ENCODE peak calls at places on chromosomes 16 and 17, in four cellular contexts. P is tibial artery, S is stomach, Q is nephron progenitor cell. M is an unnamed sample.

GRCh38 chr17:29451338-29451737 is 61.2 kb downstream of the TAOK1 start:
- DNase-seq in P (no peak), S (no peak), Q (no peak), M (no peak)

GRCh38 chr17:41813039-41813680 is 356 bp downstream of the FKBP10 start:
- DNase-seq in P (no peak), S (no peak), Q (no peak), M (no peak)

GRCh38 chr16:83992624-83993023 is 24.6 kb downstream of the NECAB2 start:
- DNase-seq in P (no peak), S (no peak), Q (no peak), M (no peak)

GRCh38 chr17:64583055-64583454 is 76.3 kb downstream of the CEP95 start:
- DNase-seq in P (no peak), S (no peak), Q (no peak), M (no peak)

GRCh38 chr17:32492648-32493289 is 6.0 kb downstream of the CDK5R1 start:
- DNase-seq in P (no peak), S (no peak), Q (no peak), M (no peak)

GRCh38 chr16:65120811-65121721 is 797 bp downstream of the CDH11 start:
- DNase-seq in P (peak), S (no peak), Q (peak), M (no peak)

GRCh38 chr16:62035115-62036092 is 834 bp downstream of the CDH8 start:
- DNase-seq in P (no peak), S (no peak), Q (peak), M (no peak)

GRCh38 chr17:11240841-11241610 is at the start of gene SHISA6:
- DNase-seq in P (no peak), S (no peak), Q (peak), M (no peak)

GRCh38 chr17:64386412-64387144 is 4.1 kb downstream of the PECAM1 start:
- DNase-seq in P (no peak), S (no peak), Q (no peak), M (no peak)

GRCh38 chr17:80785477-80786178 is 206.0 kb upstream of the CHMP6 start:
- DNase-seq in P (no peak), S (no peak), Q (no peak), M (no peak)

GRCh38 chr16:68227850-68228553 is 7.9 kb downstream of the ESRP2 start:
- DNase-seq in P (no peak), S (peak), Q (no peak), M (no peak)

GRCh38 chr17:18026408-18026776 is 12.6 kb downstream of the ATPAF2 start:
- DNase-seq in P (no peak), S (no peak), Q (no peak), M (peak)

GRCh38 chr17:80443916-80444708 is 29.1 kb downstream of the ENDOV start:
- DNase-seq in P (no peak), S (no peak), Q (no peak), M (no peak)

GRCh38 chr17:17380156-17380925 is 77.2 kb downstream of the NT5M start:
- DNase-seq in P (no peak), S (no peak), Q (no peak), M (no peak)

GRCh38 chr17:83192161-83192788 is 112.9 kb downstream of the METRNL start:
- DNase-seq in P (peak), S (no peak), Q (peak), M (no peak)

GRCh38 chr16:71933017-71933416 is 37.7 kb downstream of the IST1 start:
- DNase-seq in P (no peak), S (no peak), Q (no peak), M (no peak)

GRCh38 chr16:11129378-11129781 is 126.6 kb downstream of the SOCS1 start:
- DNase-seq in P (no peak), S (no peak), Q (no peak), M (no peak)

GRCh38 chr16:57893559-57894389 is 77.2 kb downstream of the CNGB1 start:
- DNase-seq in P (no peak), S (no peak), Q (no peak), M (no peak)

GRCh38 chr17:3683054-3683511 is 12.9 kb downstream of the P2RX5 start:
- DNase-seq in P (no peak), S (peak), Q (peak), M (peak)

GRCh38 chr17:18038149-18038850 is 668 bp downstream of the ATPAF2 start:
- DNase-seq in P (no peak), S (no peak), Q (no peak), M (no peak)

GRCh38 chr16:85479972-85480726 is 133.0 kb upstream of the GSE1 start:
- DNase-seq in P (no peak), S (peak), Q (peak), M (no peak)

GRCh38 chr17:44983563-44983962 is 15.5 kb upstream of the C1QL1 start:
- DNase-seq in P (no peak), S (no peak), Q (no peak), M (no peak)

GRCh38 chr17:75808905-75809621 is 24.5 kb downstream of the UNK start:
- DNase-seq in P (peak), S (peak), Q (no peak), M (no peak)

GRCh38 chr17:1498869-1499268 is 6.4 kb upstream of the MYO1C start:
- DNase-seq in P (no peak), S (no peak), Q (no peak), M (no peak)

GRCh38 chr16:69078073-69078472 is 27.4 kb upstream of the HAS3 start:
- DNase-seq in P (no peak), S (no peak), Q (no peak), M (no peak)

GRCh38 chr16:86517652-86518258 is 7.4 kb downstream of the FOXF1 start:
- DNase-seq in P (peak), S (peak), Q (peak), M (no peak)

GRCh38 chr16:1338119-1338730 is 4.8 kb downstream of the BAIAP3 start:
- DNase-seq in P (no peak), S (peak), Q (peak), M (no peak)

GRCh38 chr17:309361-309888 is 43.2 kb downstream of the RPH3AL start:
- DNase-seq in P (no peak), S (no peak), Q (peak), M (no peak)
- TF ChIP-seq CTCF in P (no peak), S (peak), Q (peak), M (no peak)

GRCh38 chr17:68152161-68152571 is 95.7 kb upstream of the AMZ2 start:
- DNase-seq in P (no peak), S (no peak), Q (no peak), M (no peak)

GRCh38 chr17:68143425-68143824 is 104.4 kb upstream of the AMZ2 start:
- DNase-seq in P (no peak), S (no peak), Q (no peak), M (no peak)

GRCh38 chr17:68145088-68145487 is 102.8 kb upstream of the AMZ2 start:
- DNase-seq in P (no peak), S (no peak), Q (no peak), M (no peak)

GRCh38 chr17:68148936-68149335 is 98.9 kb upstream of the AMZ2 start:
- DNase-seq in P (no peak), S (no peak), Q (no peak), M (no peak)
- TF ChIP-seq CTCF in P (no peak), S (no peak), Q (no peak), M (no peak)

GRCh38 chr17:7234100-7235012 is at the start of gene DVL2:
- DNase-seq in P (peak), S (peak), Q (peak), M (peak)
- TF ChIP-seq CTCF in P (peak), S (no peak), Q (no peak), M (no peak)

GRCh38 chr16:22098538-22099255 is 6.4 kb downstream of the VWA3A start:
- DNase-seq in P (no peak), S (no peak), Q (peak), M (no peak)
- TF ChIP-seq CTCF in P (peak), S (peak), Q (peak), M (peak)

GRCh38 chr17:78798695-78799559 is 16.9 kb upstream of the CYTH1 start:
- DNase-seq in P (no peak), S (no peak), Q (no peak), M (peak)
- TF ChIP-seq CTCF in P (peak), S (peak), Q (no peak), M (peak)

GRCh38 chr17:36885761-36886365 is 51.4 kb upstream of the LHX1 start:
- DNase-seq in P (no peak), S (no peak), Q (no peak), M (no peak)
- TF ChIP-seq CTCF in P (no peak), S (no peak), Q (no peak), M (no peak)

DNA sequence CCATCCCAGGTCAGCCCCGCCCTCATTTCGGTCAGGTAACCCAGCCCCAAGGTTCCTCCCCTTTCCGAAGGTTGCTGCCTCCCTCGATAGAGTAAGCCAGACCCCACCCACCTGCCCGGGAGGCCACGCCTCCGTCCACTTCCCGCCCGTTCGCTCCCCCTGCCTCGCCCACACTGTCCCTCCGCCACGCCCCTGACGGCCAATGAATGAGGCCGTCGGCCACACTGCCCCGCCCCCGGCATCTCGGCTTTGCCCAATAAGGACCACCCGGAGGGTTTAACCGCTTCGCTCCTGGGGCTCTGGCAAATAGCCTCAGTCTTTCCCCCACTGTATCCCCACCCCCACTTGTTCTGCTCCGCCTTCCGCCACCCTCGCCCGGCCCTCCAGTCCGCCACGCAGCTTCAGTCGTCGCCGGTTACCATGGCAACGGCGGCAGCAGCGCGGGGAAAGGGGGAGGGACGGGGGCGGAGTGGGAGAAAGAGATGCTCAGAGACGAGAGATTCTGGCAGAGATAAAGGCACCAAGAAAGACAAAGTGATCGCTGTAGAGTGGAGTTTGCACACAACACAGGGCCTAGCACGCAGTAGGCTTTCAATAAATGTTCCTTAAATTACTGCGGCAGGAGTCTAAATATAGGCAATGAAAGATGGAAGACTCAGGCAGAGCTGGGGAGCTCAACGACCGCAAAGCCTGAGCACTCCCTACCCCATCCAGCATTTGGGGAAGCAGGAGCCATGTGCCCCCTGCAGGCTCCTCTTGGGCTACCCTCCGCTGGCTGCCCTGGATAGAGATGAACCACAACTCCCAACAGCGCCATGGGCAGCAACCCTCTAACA is 5.1 kb downstream of the DLG4 start:
- DNase-seq in P (peak), S (peak), Q (peak), M (peak)
- TF ChIP-seq CTCF in P (peak), S (no peak), Q (peak), M (peak)

GRCh38 chr16:29687755-29688154 is 8.8 kb downstream of the QPRT start:
- DNase-seq in P (no peak), S (no peak), Q (no peak), M (no peak)

GRCh38 chr16:29686740-29687327 is 7.9 kb downstream of the QPRT start:
- DNase-seq in P (no peak), S (no peak), Q (no peak), M (no peak)

GRCh38 chr16:29684671-29685070 is 5.7 kb downstream of the QPRT start:
- DNase-seq in P (no peak), S (no peak), Q (no peak), M (no peak)

GRCh38 chr16:29680180-29680598 is 1.2 kb downstream of the QPRT start:
- DNase-seq in P (no peak), S (no peak), Q (peak), M (no peak)

DNA sequence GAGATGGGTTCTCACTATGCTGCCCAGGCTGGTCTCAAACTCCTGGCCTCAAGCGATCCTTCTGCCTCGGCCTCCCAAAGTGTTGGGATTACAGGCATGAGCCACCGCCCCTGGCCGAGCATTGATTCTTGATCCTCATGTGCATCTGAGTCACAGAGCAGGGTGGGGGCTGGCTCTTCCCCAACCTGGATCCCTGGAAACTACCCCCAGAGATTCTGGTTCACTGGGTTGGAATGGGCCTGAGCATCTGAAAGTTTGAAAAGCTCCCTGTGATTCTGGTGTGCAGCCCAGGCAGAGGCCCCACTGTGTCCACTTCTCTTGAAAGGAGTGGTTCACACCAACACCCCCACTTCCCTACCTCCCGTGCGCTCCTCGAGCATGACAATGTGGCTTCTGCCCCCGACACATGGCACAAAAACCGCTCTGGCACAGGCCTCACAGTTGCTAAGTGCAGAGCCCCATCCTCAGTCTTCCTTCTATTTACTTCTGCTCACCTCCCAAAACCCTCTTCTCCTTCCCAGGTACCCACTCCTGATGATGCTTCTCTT is 4.6 kb downstream of the QPRT start:
- DNase-seq in P (no peak), S (no peak), Q (no peak), M (no peak)
- TF ChIP-seq CTCF in P (no peak), S (no peak), Q (no peak), M (no peak)